ENCODE peak calls at places on chromosomes 2 and 18, in five cellular contexts. A is bronchial epithelial cell; Z is CD8-positive, alpha-beta T cell; N is GM06990; U is pancreas. P is an unnamed sample.

GRCh38 chr2:152613235-152613634 is 104.0 kb downstream of the PRPF40A start:
- DNase-seq in A (no peak), Z (no peak), N (peak; percentile 37), U (no peak), P (no peak)

GRCh38 chr2:234763051-234763909 is 188.5 kb upstream of the SH3BP4 start:
- DNase-seq in A (peak; percentile 25), Z (no peak), U (no peak), N (no peak), P (no peak)

GRCh38 chr18:25646971-25647370 is 295.0 kb upstream of the ZNF521 start:
- DNase-seq in A (no peak), U (no peak), N (no peak), Z (no peak), P (no peak)

GRCh38 chr18:22822024-22822423 is 111.1 kb upstream of the RBBP8 start:
- DNase-seq in Z (no peak), U (no peak), N (no peak), A (peak; percentile 69), P (no peak)

GRCh38 chr2:535222-535621 is 142.0 kb downstream of the TMEM18 start:
- DNase-seq in Z (no peak), N (no peak), U (no peak), A (peak; percentile 4), P (no peak)

GRCh38 chr18:55289775-55290174 is 298.2 kb downstream of the TCF4 start:
- DNase-seq in A (no peak), N (peak; percentile 29), U (no peak), Z (no peak), P (no peak)

GRCh38 chr2:159968282-159968900 is 94.0 kb downstream of the PLA2R1 start:
- DNase-seq in N (no peak), A (peak; percentile 39), Z (no peak), U (no peak), P (peak; percentile 24)

GRCh38 chr2:135638825-135639224 is 102.8 kb upstream of the UBXN4 start:
- DNase-seq in A (no peak), N (no peak), U (no peak), Z (no peak), P (no peak)

GRCh38 chr2:174492963-174493431 is 6.2 kb upstream of the GPR155 start:
- DNase-seq in Z (peak; percentile 34), U (no peak), A (no peak), N (peak; percentile 71), P (no peak)

GRCh38 chr2:71559080-71559827 is 105.9 kb downstream of the DYSF start:
- DNase-seq in N (no peak), U (no peak), Z (no peak), A (no peak), P (no peak)

GRCh38 chr18:57273194-57273593 is 79.2 kb upstream of the ST8SIA3 start:
- DNase-seq in N (no peak), Z (no peak), U (no peak), A (no peak), P (no peak)

GRCh38 chr2:95071856-95072255 is 46.3 kb downstream of the MAL start:
- DNase-seq in U (no peak), A (no peak), Z (no peak), N (no peak), P (no peak)

GRCh38 chr2:217798743-217799552 is 203.8 kb downstream of the TNS1 start:
- DNase-seq in Z (no peak), U (no peak), A (no peak), N (no peak), P (peak; percentile 20)

DNA sequence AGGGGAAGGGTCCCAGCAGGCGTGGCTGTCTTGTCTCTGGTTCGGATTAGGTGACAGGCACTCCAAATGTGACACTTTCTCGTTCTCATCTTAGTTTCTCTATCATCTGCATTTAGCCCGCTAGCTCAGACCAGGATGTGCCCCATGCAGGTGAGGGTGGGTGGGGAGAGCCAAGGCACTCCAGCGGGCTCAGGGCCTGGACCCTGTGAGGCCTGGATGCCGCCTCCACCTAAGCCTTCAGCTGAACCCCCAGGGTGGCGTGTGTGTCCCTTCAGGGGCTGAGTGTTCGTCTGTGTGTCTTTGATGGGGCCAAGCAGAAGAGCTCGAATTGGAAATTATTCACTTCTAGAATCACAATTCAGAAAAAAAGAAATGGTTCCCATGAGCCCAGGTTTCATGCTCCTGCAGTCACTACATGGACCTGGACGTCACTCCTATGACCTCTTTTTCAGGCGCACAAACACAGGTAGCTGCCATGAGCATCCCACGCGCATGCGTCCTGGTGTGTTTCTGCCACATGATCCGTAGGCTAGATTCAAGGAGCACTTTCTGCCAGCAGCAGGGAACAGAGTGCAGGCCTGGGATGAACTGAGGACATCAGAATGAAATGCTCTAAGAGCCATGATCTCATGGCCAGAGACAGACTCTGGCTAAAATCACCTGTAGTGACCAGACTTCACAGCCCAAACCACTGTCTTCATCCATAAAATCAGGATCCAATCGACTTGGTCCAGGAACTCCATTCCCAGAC is 25.8 kb downstream of the CIDEA start:
- DNase-seq in A (no peak), U (no peak), Z (no peak), N (no peak), P (no peak)
- H3K4me3 ChIP-seq in A (no peak overlapping the region), U (no peak overlapping the region), Z (no peak overlapping the region), N (no peak overlapping the region), P (no peak overlapping the region)

GRCh38 chr18:61153571-61153970 is 179.7 kb upstream of the CDH20 start:
- DNase-seq in A (no peak), N (no peak), Z (no peak), U (no peak), P (no peak)
- H3K4me3 ChIP-seq in A (no peak overlapping the region), N (no peak overlapping the region), Z (no peak overlapping the region), U (no peak overlapping the region), P (no peak overlapping the region)

DNA sequence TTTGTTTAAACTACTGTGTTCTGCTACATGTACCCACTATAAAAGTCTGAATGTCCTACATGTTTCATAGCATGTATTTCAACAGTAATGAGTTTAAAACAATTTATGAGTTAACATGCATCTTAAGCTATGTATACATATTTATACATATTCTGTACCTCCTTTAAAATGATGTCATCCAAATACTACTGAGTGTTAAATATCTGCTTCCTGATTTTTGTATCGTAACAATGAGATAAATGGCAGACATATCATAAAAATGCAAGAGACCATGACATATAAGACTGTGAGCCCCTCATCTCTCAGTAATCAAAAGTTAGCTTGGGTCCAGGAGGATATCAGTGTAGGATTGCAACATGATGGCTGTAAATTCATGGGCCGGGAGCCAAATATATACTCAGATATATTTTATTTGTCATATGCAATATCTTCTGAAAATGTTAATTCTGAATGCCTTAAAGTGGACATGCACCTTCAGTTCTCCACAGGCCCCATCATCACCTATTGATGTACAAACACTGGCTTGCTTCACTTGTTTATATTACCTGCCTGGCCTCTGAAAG is 3.6 kb downstream of the COL5A2 start:
- DNase-seq in U (no peak), A (no peak), Z (no peak), N (no peak), P (no peak)
- H3K4me3 ChIP-seq in U (no peak overlapping the region), A (no peak overlapping the region), Z (no peak overlapping the region), N (no peak overlapping the region), P (no peak overlapping the region)

GRCh38 chr2:74762789-74763188 is 71.1 kb upstream of the HK2 start:
- DNase-seq in Z (no peak), A (no peak), N (no peak), U (no peak), P (no peak)
- H3K4me3 ChIP-seq in Z (no peak overlapping the region), A (no peak overlapping the region), N (no peak overlapping the region), U (no peak overlapping the region), P (no peak overlapping the region)

P was measured in adrenal gland.